ENCODE peak calls at places on chromosomes 16 and 17, in ten cellular contexts. One of them, this sample, is unnamed.

GRCh38 chr17:31858647-31859486 is at the start of gene COPRS:
- DNase-seq in colonic mucosa: peak
- DNase-seq in skeletal muscle cell: peak
- DNase-seq in Calu3: peak
- DNase-seq in amniotic epithelial cell: peak
- DNase-seq in T-helper 1 cell: peak
- DNase-seq in adipocyte: peak
- DNase-seq in memory B cell: peak
- DNase-seq in M059J: peak
- DNase-seq in T-cell: peak
- DNase-seq in this sample: peak

GRCh38 chr17:82973456-82974135 is 105.8 kb upstream of the METRNL start:
- DNase-seq in T-cell: no peak
- DNase-seq in memory B cell: no peak
- DNase-seq in T-helper 1 cell: no peak
- DNase-seq in Calu3: no peak
- DNase-seq in adipocyte: no peak
- DNase-seq in M059J: no peak
- DNase-seq in skeletal muscle cell: no peak
- DNase-seq in colonic mucosa: no peak
- DNase-seq in amniotic epithelial cell: no peak
- DNase-seq in this sample: no peak

GRCh38 chr17:16986391-16986790 is 14.5 kb upstream of the TNFRSF13B start:
- DNase-seq in amniotic epithelial cell: peak
- DNase-seq in memory B cell: no peak
- DNase-seq in colonic mucosa: no peak
- DNase-seq in skeletal muscle cell: no peak
- DNase-seq in M059J: peak
- DNase-seq in T-helper 1 cell: no peak
- DNase-seq in T-cell: no peak
- DNase-seq in adipocyte: no peak
- DNase-seq in Calu3: no peak
- DNase-seq in this sample: no peak

GRCh38 chr16:81612351-81613170 is 166.5 kb upstream of the PLCG2 start:
- DNase-seq in Calu3: no peak
- DNase-seq in amniotic epithelial cell: no peak
- DNase-seq in skeletal muscle cell: no peak
- DNase-seq in colonic mucosa: no peak
- DNase-seq in T-helper 1 cell: no peak
- DNase-seq in M059J: no peak
- DNase-seq in memory B cell: no peak
- DNase-seq in adipocyte: no peak
- DNase-seq in T-cell: no peak
- DNase-seq in this sample: peak

GRCh38 chr16:74773431-74774222 is 993 bp downstream of the FA2H start:
- DNase-seq in memory B cell: no peak
- DNase-seq in amniotic epithelial cell: no peak
- DNase-seq in T-helper 1 cell: no peak
- DNase-seq in T-cell: no peak
- DNase-seq in M059J: no peak
- DNase-seq in Calu3: peak
- DNase-seq in adipocyte: no peak
- DNase-seq in colonic mucosa: peak
- DNase-seq in skeletal muscle cell: no peak
- DNase-seq in this sample: no peak

GRCh38 chr17:42403150-42403549 is 14.9 kb upstream of the STAT3 start:
- DNase-seq in memory B cell: no peak
- DNase-seq in T-helper 1 cell: no peak
- DNase-seq in amniotic epithelial cell: no peak
- DNase-seq in Calu3: peak
- DNase-seq in skeletal muscle cell: no peak
- DNase-seq in adipocyte: no peak
- DNase-seq in T-cell: no peak
- DNase-seq in colonic mucosa: peak
- DNase-seq in M059J: no peak
- DNase-seq in this sample: no peak

GRCh38 chr17:61488878-61489718 is 36.9 kb downstream of the TBX4 start:
- DNase-seq in amniotic epithelial cell: no peak
- DNase-seq in Calu3: no peak
- DNase-seq in memory B cell: no peak
- DNase-seq in T-helper 1 cell: no peak
- DNase-seq in adipocyte: no peak
- DNase-seq in colonic mucosa: peak
- DNase-seq in T-cell: no peak
- DNase-seq in M059J: no peak
- DNase-seq in skeletal muscle cell: no peak
- DNase-seq in this sample: no peak

GRCh38 chr17:15348030-15348429 is 6.6 kb upstream of the TEKT3 start:
- DNase-seq in amniotic epithelial cell: peak
- DNase-seq in T-helper 1 cell: no peak
- DNase-seq in colonic mucosa: peak
- DNase-seq in Calu3: no peak
- DNase-seq in memory B cell: no peak
- DNase-seq in M059J: peak
- DNase-seq in T-cell: no peak
- DNase-seq in skeletal muscle cell: no peak
- DNase-seq in adipocyte: peak
- DNase-seq in this sample: no peak

GRCh38 chr17:4557626-4558310 is 2.6 kb upstream of the MYBBP1A start:
- DNase-seq in colonic mucosa: no peak
- DNase-seq in T-cell: no peak
- DNase-seq in skeletal muscle cell: no peak
- DNase-seq in adipocyte: no peak
- DNase-seq in T-helper 1 cell: no peak
- DNase-seq in amniotic epithelial cell: no peak
- DNase-seq in memory B cell: no peak
- DNase-seq in Calu3: no peak
- DNase-seq in M059J: no peak
- DNase-seq in this sample: no peak

GRCh38 chr17:76134911-76135809 is 5.9 kb downstream of the FOXJ1 start:
- DNase-seq in T-cell: no peak
- DNase-seq in T-helper 1 cell: no peak
- DNase-seq in M059J: no peak
- DNase-seq in memory B cell: no peak
- DNase-seq in colonic mucosa: no peak
- DNase-seq in skeletal muscle cell: no peak
- DNase-seq in Calu3: no peak
- DNase-seq in amniotic epithelial cell: no peak
- DNase-seq in adipocyte: no peak
- DNase-seq in this sample: no peak

GRCh38 chr16:86570542-86571196 is 4.0 kb downstream of the FOXC2 start:
- DNase-seq in memory B cell: no peak
- DNase-seq in skeletal muscle cell: no peak
- DNase-seq in M059J: no peak
- DNase-seq in Calu3: no peak
- DNase-seq in adipocyte: peak
- DNase-seq in T-cell: no peak
- DNase-seq in T-helper 1 cell: no peak
- DNase-seq in amniotic epithelial cell: peak
- DNase-seq in colonic mucosa: no peak
- DNase-seq in this sample: peak